ENCODE peak calls at places on chromosome 7, in five cellular contexts. F is ascending aorta, E is astrocyte, C is adrenal gland, H is heart left ventricle. V is an unnamed sample. For H3K27me3, the result is how much of the 10 kb centered on the place peaks cover.

GRCh38 chr7:132148876-132149275 is 427.4 kb downstream of the PLXNA4 start:
- DNase-seq in F (no peak), E (no peak), C (no peak), H (no peak), V (no peak)

GRCh38 chr7:134364619-134365037 is 47.9 kb upstream of the SLC35B4 start:
- DNase-seq in F (no peak), E (peak), C (no peak), H (no peak), V (no peak)

GRCh38 chr7:97116308-97116707 is 1.2 kb upstream of the SDHAF3 start:
- DNase-seq in F (no peak), E (no peak), C (no peak), H (no peak), V (no peak)

GRCh38 chr7:37092548-37092947 is 356.1 kb downstream of the ELMO1 start:
- DNase-seq in F (no peak), E (no peak), C (no peak), H (no peak), V (no peak)

GRCh38 chr7:101165958-101166602 is 711 bp upstream of the VGF start:
- DNase-seq in F (no peak), E (no peak), C (no peak), H (no peak), V (no peak)

GRCh38 chr7:101537205-101537604 is 91.9 kb downstream of the MYL10 start:
- DNase-seq in F (no peak), E (no peak), C (peak), H (no peak), V (no peak)

GRCh38 chr7:98289333-98289875 is 7.9 kb downstream of the BRI3 start:
- DNase-seq in F (no peak), E (no peak), C (no peak), H (no peak), V (no peak)

GRCh38 chr7:115932874-115933273 is 97.7 kb downstream of the TFEC start:
- DNase-seq in F (no peak), E (no peak), C (no peak), H (no peak), V (no peak)

GRCh38 chr7:42886129-42886528 is 25.7 kb downstream of the C7orf25 start:
- DNase-seq in F (no peak), E (no peak), C (no peak), H (no peak), V (no peak)

GRCh38 chr7:80047856-80048459 is 86.7 kb upstream of the GNAI1 start:
- DNase-seq in F (no peak), E (no peak), C (no peak), H (no peak), V (no peak)

GRCh38 chr7:121278120-121279021 is 50.4 kb upstream of the WNT16 start:
- DNase-seq in F (no peak), E (peak), C (no peak), H (no peak), V (peak)

GRCh38 chr7:105067691-105068090 is 53.7 kb downstream of the KMT2E start:
- DNase-seq in F (no peak), E (no peak), C (no peak), H (no peak), V (no peak)

GRCh38 chr7:121954803-121955202 is 81.8 kb downstream of the PTPRZ1 start:
- DNase-seq in F (no peak), E (peak), C (no peak), H (no peak), V (no peak)

GRCh38 chr7:117588352-117588794 is 108.5 kb downstream of the CFTR start:
- DNase-seq in F (no peak), E (peak), C (no peak), H (no peak), V (peak)

DNA sequence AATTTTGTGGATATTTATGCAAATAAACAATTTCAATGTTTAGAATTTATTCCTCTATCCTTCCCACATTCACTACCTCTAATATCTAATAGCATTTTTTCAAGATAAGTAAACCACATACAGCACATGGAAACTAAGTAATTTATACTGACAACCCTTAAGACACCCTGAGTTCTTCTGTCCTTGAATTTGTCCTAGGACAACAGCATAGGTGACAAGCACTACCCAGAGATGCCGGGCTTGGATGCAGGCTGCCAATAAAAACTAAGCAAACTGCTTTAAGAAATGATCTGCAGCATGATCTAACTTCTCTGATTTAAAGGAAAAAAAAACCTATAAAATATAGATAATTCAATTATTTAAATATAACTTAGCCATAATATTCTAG is 22.7 kb downstream of the NT5C3A start:
- DNase-seq in F (no peak), E (no peak), C (no peak), H (no peak), V (no peak)
- H3K4me3 ChIP-seq in F (peak), E (no peak), C (peak), H (peak), V (peak)

GRCh38 chr7:157674027-157674714 is 337.4 kb downstream of the DNAJB6 start:
- DNase-seq in F (no peak), E (no peak), C (peak), H (no peak), V (no peak)
- H3K27me3 ChIP-seq in F (under half), E (under half), C (under half), H (under half), V (under half)

DNA sequence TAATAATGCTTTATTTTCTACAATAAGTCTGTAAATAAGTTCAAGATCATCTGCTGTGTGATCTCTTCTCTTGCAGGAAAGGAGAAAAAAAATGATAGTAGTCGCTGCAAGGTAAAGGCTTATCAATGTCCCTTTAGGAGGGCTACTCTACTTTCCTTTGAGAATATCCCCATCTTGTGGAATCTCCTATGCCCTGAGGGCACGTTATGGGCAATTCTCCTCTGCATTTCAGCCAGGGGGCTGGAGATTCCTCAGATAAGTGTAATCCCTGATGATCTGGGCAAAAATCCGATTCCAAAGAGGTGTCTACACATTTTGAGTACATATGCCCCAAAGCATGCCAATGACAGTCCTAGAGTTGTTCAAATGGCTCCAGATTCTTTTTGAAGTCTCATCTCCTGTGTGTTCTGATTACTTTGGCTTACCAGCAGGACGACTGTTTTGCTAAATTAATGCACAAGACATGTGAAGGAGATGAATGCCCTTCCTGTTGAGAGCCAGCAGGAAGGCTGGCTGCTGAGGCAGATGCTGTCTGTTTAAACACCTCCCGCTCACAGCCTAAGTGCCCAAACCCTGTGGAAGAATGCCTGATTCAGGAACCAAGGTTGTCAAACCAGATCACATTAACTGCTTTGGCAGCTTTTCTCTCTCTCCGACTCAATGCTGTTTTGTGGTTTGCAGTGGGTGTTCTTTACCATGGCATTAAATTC is 171.2 kb upstream of the COL1A2 start:
- DNase-seq in F (no peak), E (peak), C (peak), H (no peak), V (no peak)
- TF ChIP-seq CTCF in F (peak), E (peak), C (peak), H (peak), V (peak)

GRCh38 chr7:158847451-158847866 is 8.9 kb upstream of the DYNC2I1 start:
- DNase-seq in F (no peak), E (no peak), C (no peak), H (no peak), V (no peak)
- H3K4me3 ChIP-seq in F (peak), E (no peak), C (no peak), H (peak), V (no peak)

GRCh38 chr7:23474829-23475578 is 4.7 kb upstream of the IGF2BP3 start:
- DNase-seq in F (no peak), E (no peak), C (no peak), H (no peak), V (no peak)
- H3K27me3 ChIP-seq in F (half or more), E (under half), C (half or more), H (half or more), V (under half)

GRCh38 chr7:46912692-46913091 is 669.2 kb downstream of the TNS3 start:
- DNase-seq in F (no peak), E (no peak), C (no peak), H (no peak), V (no peak)
- TF ChIP-seq CTCF in F (no peak), E (no peak), C (no peak), H (no peak), V (no peak)

V was measured in GM06990.